ENCODE peak calls at places on chromosomes 1 and 21, in five cellular contexts. D, J, L, I and T are unnamed samples.

GRCh38 chr21:26169061-26169610 is 1.4 kb downstream of the APP start:
- DNase-seq in I (peak), D (peak), L (peak), J (peak), T (peak)

GRCh38 chr1:180515364-180515763 is 13.0 kb upstream of the ACBD6 start:
- DNase-seq in D (no peak), L (no peak), J (no peak), I (no peak), T (no peak)

GRCh38 chr1:218330043-218330623 is 15.0 kb upstream of the TGFB2 start:
- DNase-seq in I (peak), D (peak), J (peak), L (peak), T (peak)

GRCh38 chr21:40471103-40471502 is 375.9 kb downstream of the DSCAM start:
- DNase-seq in D (no peak), J (no peak), I (peak), L (no peak), T (no peak)

GRCh38 chr1:156571261-156571958 is 955 bp downstream of the IQGAP3 start:
- DNase-seq in I (no peak), D (no peak), J (peak), L (peak), T (no peak)

GRCh38 chr1:8104278-8105236 is 78.4 kb upstream of the ERRFI1 start:
- DNase-seq in J (no peak), L (no peak), I (no peak), D (no peak), T (no peak)

GRCh38 chr21:43280949-43281633 is 112.3 kb downstream of the CRYAA start:
- DNase-seq in J (no peak), D (no peak), I (no peak), L (no peak), T (no peak)

GRCh38 chr1:11529763-11530730 is 51.1 kb downstream of the DISP3 start:
- DNase-seq in I (no peak), D (no peak), L (no peak), J (no peak), T (no peak)

GRCh38 chr1:172356620-172357019 is 63.9 kb upstream of the C1orf105 start:
- DNase-seq in D (no peak), I (no peak), J (peak), L (peak), T (no peak)

GRCh38 chr1:26337625-26338024 is 16.3 kb downstream of the CRYBG2 start:
- DNase-seq in L (no peak), I (no peak), J (no peak), D (no peak), T (no peak)

GRCh38 chr1:196361112-196361714 is 247.0 kb downstream of the KCNT2 start:
- DNase-seq in L (peak), D (no peak), J (peak), I (no peak), T (no peak)

GRCh38 chr1:211722277-211723175 is 47.1 kb upstream of the NEK2 start:
- DNase-seq in J (peak), L (no peak), I (no peak), D (no peak), T (no peak)

GRCh38 chr1:232111616-232112015 is 485.0 kb downstream of the DISC1 start:
- DNase-seq in L (no peak), I (no peak), J (no peak), D (no peak), T (no peak)

GRCh38 chr1:47477595-47478080 is 39.8 kb downstream of the FOXD2 start:
- DNase-seq in L (peak), D (no peak), J (no peak), I (no peak), T (no peak)

GRCh38 chr1:10380594-10381275 is 18.1 kb upstream of the PGD start:
- DNase-seq in D (no peak), I (no peak), L (peak), J (peak), T (no peak)

GRCh38 chr1:47759581-47760247 is 237.5 kb downstream of the TRABD2B start:
- DNase-seq in I (no peak), D (no peak), L (no peak), J (no peak), T (no peak)

GRCh38 chr1:201299968-201300367 is 16.7 kb downstream of the PKP1 start:
- DNase-seq in I (no peak), J (peak), L (peak), D (no peak), T (no peak)

GRCh38 chr1:20733361-20733975 is 965 bp upstream of the SH2D5 start:
- DNase-seq in L (peak), I (no peak), J (no peak), D (no peak), T (no peak)

GRCh38 chr1:231613419-231614349 is 12.9 kb upstream of the DISC1 start:
- DNase-seq in L (no peak), J (no peak), I (peak), D (no peak), T (no peak)

GRCh38 chr1:117268926-117269378 is 58.2 kb upstream of the VTCN1 start:
- DNase-seq in I (no peak), L (peak), J (no peak), D (peak), T (peak)

GRCh38 chr1:115364776-115365155 is 26.7 kb upstream of the NGF start:
- DNase-seq in I (no peak), D (no peak), J (no peak), L (no peak), T (peak)

GRCh38 chr21:40386301-40386911 is 460.6 kb downstream of the DSCAM start:
- DNase-seq in J (peak), L (peak), I (peak), D (peak), T (peak)

GRCh38 chr21:15788847-15789548 is 59.2 kb downstream of the USP25 start:
- DNase-seq in D (no peak), I (no peak), L (peak), J (peak), T (no peak)

GRCh38 chr1:40383095-40383487 is 9.6 kb downstream of the SMAP2 start:
- DNase-seq in L (no peak), I (no peak), D (peak), J (no peak), T (peak)

GRCh38 chr1:86370627-86371026 is 25.5 kb downstream of the ODF2L start:
- DNase-seq in I (no peak), L (no peak), J (peak), D (no peak), T (no peak)

GRCh38 chr1:155970531-155971167 is 7.7 kb downstream of the ARHGEF2 start:
- DNase-seq in I (peak), D (peak), L (no peak), J (peak), T (no peak)

GRCh38 chr21:20790113-20790512 is 208.1 kb upstream of the NCAM2 start:
- DNase-seq in L (no peak), D (peak), I (no peak), J (no peak), T (no peak)

GRCh38 chr1:111734426-111734825 is 4.8 kb downstream of the INKA2 start:
- DNase-seq in J (no peak), D (no peak), I (no peak), L (no peak), T (no peak)

GRCh38 chr1:111733996-111734369 is 5.2 kb downstream of the INKA2 start:
- DNase-seq in L (no peak), J (no peak), I (no peak), D (no peak), T (no peak)

GRCh38 chr1:111733183-111733995 is 5.8 kb downstream of the INKA2 start:
- DNase-seq in J (peak), L (no peak), D (no peak), I (no peak), T (no peak)

GRCh38 chr1:111731956-111732355 is 7.2 kb downstream of the INKA2 start:
- DNase-seq in D (no peak), L (no peak), J (no peak), I (no peak), T (no peak)

GRCh38 chr1:111732718-111733117 is 6.5 kb downstream of the INKA2 start:
- DNase-seq in L (no peak), J (no peak), I (no peak), D (no peak), T (no peak)
- TF ChIP-seq EZH2phosphoT487 in L (no peak), J (no peak), I (no peak), D (no peak), T (no peak)

DNA sequence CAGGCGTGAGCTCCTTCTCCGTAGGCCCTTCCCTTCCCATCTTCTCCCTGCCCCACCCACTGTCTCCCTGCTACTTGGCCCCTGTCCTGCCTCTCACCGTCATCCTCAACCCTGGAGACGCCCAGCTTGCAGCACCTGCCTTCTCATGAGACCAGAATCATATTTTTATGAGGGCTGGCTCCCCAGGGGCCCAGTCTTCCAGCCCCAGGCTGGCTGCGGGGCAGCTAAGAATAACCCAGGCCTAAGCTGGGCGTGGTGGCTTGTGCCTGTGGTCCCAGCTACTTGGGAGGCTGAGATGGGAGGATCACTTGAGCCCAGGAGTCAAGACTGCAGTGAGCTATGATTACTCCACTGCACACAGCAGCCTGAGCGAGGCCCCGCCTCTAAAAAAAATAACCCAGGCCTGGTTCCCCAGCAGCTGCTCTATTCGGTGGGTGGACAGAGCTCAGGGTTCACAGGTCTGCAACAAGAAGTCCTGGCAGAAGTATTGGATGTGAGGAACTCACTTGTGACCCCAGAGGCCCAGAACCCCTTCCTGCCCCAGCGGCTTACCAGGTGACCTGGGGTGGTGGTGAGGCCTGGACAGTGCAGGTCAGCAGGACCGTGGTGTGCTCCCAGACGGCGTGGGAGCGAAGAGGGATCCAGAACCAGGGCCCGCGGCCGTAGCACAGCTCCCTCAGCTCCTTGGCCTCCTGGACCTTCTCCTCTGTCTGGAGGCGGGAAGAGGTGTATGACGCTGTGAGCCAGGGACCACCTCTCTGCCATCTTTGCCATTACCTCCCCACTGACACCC is 6.4 kb downstream of the MYOM3 start:
- DNase-seq in L (no peak), I (no peak), J (no peak), D (no peak), T (no peak)
- TF ChIP-seq EZH2phosphoT487 in L (no peak), I (no peak), J (no peak), D (no peak), T (no peak)

GRCh38 chr1:21783679-21784603 is 992 bp upstream of the USP48 start:
- DNase-seq in L (no peak), D (peak), J (peak), I (no peak), T (peak)
- TF ChIP-seq EZH2phosphoT487 in L (no peak), D (no peak), J (no peak), I (no peak), T (no peak)

GRCh38 chr1:36866168-36866814 is 168.0 kb downstream of the GRIK3 start:
- DNase-seq in L (no peak), I (no peak), J (no peak), D (no peak), T (no peak)
- TF ChIP-seq EZH2phosphoT487 in L (no peak), I (no peak), J (no peak), D (no peak), T (no peak)

DNA sequence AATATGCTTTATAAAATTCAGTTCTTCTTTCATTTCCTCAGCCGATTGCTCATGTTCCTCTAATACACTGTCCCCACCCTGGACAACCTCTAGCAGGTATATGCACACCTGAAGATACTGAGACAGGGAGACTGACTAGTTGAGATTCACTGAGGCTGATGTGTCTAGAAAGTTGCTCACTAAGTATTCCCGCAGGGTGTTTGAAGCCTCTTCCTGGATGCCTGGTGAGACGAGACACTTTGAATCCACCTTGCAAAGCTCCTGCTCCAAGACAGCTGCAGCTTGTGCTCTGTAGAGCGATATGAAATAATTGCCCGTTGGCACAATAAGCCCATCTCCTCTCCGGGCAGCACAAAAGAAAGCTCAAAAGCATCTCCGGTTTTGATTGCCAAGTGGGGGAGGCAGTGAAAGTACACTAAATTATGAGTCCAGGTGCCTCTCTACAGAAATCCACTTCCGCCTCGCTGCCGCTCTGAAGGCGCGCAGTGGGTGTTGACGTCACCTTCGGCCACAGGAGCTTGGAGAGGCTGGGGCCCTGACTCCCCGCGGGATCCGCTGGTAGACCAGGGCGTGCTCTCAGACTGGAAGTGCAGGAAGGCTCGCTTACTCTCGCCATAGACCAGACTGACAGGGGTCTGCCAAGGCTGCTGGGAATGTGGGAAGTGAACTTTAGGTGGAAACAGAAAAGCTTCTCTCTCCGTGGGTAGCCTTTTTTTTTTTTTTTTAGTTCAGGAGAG is 46.3 kb downstream of the GPA33 start:
- DNase-seq in J (peak), D (no peak), I (peak), L (peak), T (peak)
- TF ChIP-seq EZH2phosphoT487 in J (no peak), D (no peak), I (no peak), L (no peak), T (no peak)

GRCh38 chr1:82829527-82829926 is 1028.8 kb downstream of the ADGRL2 start:
- DNase-seq in J (no peak), I (no peak), L (no peak), D (no peak), T (peak)
- TF ChIP-seq EZH2phosphoT487 in J (no peak), I (no peak), L (no peak), D (no peak), T (no peak)